ENCODE peak calls at places on chromosomes 7 and 10, in six cellular contexts. T is astrocyte, B is IMR-90, E is colonic mucosa, C is fibroblast of lung, F is sigmoid colon. Y is an unnamed sample.

GRCh38 chr10:49534670-49535381 is 4.1 kb downstream of the ERCC6 start:
- DNase-seq in E (no peak), T (peak), C (peak), B (peak), F (no peak), Y (peak)

GRCh38 chr10:23094786-23095403 is 484 bp upstream of the MSRB2 start:
- DNase-seq in B (peak), T (peak), E (no peak), F (no peak), C (no peak), Y (no peak)

GRCh38 chr7:154750353-154750801 is 252.5 kb downstream of the PAXIP1 start:
- DNase-seq in E (no peak), C (no peak), B (no peak), F (no peak), T (no peak), Y (no peak)

GRCh38 chr10:119412831-119413737 is 129.4 kb downstream of the RGS10 start:
- DNase-seq in E (no peak), B (peak), T (peak), F (no peak), C (peak), Y (no peak)

GRCh38 chr10:18367840-18368239 is 227.6 kb downstream of the CACNB2 start:
- DNase-seq in T (no peak), F (no peak), E (no peak), B (no peak), C (no peak), Y (no peak)

GRCh38 chr10:31359979-31360378 is 41.0 kb downstream of the ZEB1 start:
- DNase-seq in C (peak), F (no peak), E (no peak), T (peak), B (no peak), Y (no peak)

GRCh38 chr10:34585422-34586115 is 229.5 kb downstream of the PARD3 start:
- DNase-seq in C (no peak), T (no peak), B (no peak), E (no peak), F (no peak), Y (no peak)

GRCh38 chr7:18590744-18591340 is 95.3 kb downstream of the HDAC9 start:
- DNase-seq in E (no peak), C (peak), T (peak), B (peak), F (no peak), Y (no peak)

GRCh38 chr10:34492081-34492480 is 323.0 kb downstream of the PARD3 start:
- DNase-seq in C (no peak), T (no peak), F (no peak), B (no peak), E (no peak), Y (no peak)

GRCh38 chr7:117478796-117479479 is 887 bp upstream of the CFTR start:
- DNase-seq in B (no peak), C (no peak), F (no peak), T (no peak), E (peak), Y (no peak)

GRCh38 chr7:41967156-41967555 is 264.3 kb upstream of the INHBA start:
- DNase-seq in E (no peak), C (peak), F (no peak), T (peak), B (peak), Y (no peak)

GRCh38 chr10:89591796-89592271 is 53.2 kb downstream of the PANK1 start:
- DNase-seq in B (peak), F (no peak), T (peak), E (no peak), C (peak), Y (peak)

GRCh38 chr7:102991077-102991539 is 78.3 kb downstream of the LRRC17 start:
- DNase-seq in E (no peak), F (no peak), T (no peak), B (no peak), C (no peak), Y (no peak)

GRCh38 chr7:81845628-81846259 is 75.9 kb upstream of the HGF start:
- DNase-seq in E (no peak), B (peak), T (no peak), F (no peak), C (peak), Y (no peak)
- H3K27ac ChIP-seq in E (peak), B (peak), T (no peak), F (no peak), C (no peak), Y (no peak)

DNA sequence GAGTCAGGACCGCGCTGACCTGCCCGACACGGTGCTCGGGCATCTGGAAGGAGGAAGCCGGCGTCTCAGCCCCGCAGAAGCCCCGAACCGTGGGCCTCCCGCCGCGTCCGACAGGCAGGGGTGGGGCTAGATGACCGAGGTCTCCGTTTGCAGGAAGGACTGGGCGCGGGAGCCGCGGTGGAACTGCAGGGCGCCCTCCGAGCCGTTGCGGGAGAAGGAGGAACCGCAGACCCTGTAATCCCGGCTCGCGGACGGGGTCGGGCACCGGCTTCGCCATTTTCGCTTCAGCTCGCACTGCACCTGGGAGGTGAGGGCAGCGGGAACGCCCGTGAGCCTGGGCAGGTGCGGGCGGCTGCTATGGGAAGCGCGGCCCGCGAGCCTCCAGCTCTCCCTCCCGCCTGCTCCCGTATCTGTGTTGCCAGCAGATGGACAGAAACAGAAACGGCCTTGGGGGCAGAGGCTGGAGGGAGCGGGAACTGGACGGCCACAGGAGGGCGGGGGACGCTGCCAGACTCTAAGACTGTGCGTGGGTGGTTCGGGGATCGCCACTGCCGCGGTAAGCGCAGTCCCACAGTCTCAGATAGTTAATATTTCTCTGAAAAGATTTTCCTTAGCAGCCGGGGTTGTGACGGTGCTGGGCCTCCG is 114.1 kb downstream of the VIPR2 start:
- DNase-seq in E (peak), B (no peak), T (no peak), F (peak), C (peak), Y (peak)
- TF ChIP-seq CTCF in E (no peak), B (no peak), T (no peak), F (peak), C (no peak), Y (peak)

DNA sequence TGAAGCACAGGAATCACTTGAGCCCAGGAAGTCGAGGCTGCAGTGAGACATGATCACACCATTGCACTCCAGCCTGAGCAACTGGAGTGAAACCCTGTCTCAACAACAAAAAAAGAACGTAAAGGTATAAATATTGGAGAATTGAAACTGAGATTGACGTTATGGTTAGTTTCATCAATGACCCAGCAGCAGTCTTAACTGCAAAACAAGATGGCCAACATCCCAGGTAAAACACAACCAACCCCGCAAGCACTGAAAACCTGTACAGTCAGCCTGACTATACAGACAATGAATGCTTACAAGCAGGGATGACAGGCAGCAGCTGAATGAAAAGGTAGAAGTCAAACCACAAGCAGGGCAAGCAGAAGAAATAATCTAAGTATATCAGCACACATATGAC is 34.7 kb downstream of the WAPL start:
- DNase-seq in E (no peak), T (no peak), F (no peak), C (no peak), B (no peak), Y (no peak)
- H3K27ac ChIP-seq in E (no peak), T (no peak), F (no peak), C (no peak), B (no peak), Y (no peak)

GRCh38 chr7:55432937-55433784 is 68.0 kb downstream of the LANCL2 start:
- DNase-seq in T (no peak), C (peak), B (peak), E (no peak), F (no peak), Y (no peak)
- TF ChIP-seq CTCF in T (peak), C (peak), B (peak), E (peak), F (no peak), Y (peak)

Y was measured in brain microvascular endothelial cell.